ENCODE peak calls at places on chromosome 13, in four cellular contexts. One of them, this sample, is unnamed.

GRCh38 chr13:90792335-90792734 is 555.2 kb upstream of the MIR17HG start:
- DNase-seq in PC-3: peak; percentile 51
- DNase-seq in GM06990: no peak
- DNase-seq in body of pancreas: no peak
- DNase-seq in this sample: peak; percentile 55

GRCh38 chr13:44667950-44668349 is 91.8 kb upstream of the TSC22D1 start:
- DNase-seq in GM06990: peak; percentile 41
- DNase-seq in PC-3: no peak
- DNase-seq in body of pancreas: no peak
- DNase-seq in this sample: no peak

GRCh38 chr13:109764474-109765292 is 21.7 kb downstream of the IRS2 start:
- DNase-seq in PC-3: no peak
- DNase-seq in body of pancreas: no peak
- DNase-seq in GM06990: no peak
- DNase-seq in this sample: peak; percentile 63

GRCh38 chr13:26045123-26045522 is 6.7 kb downstream of the SHISA2 start:
- DNase-seq in PC-3: no peak
- DNase-seq in body of pancreas: no peak
- DNase-seq in GM06990: no peak
- DNase-seq in this sample: no peak

GRCh38 chr13:110015253-110015652 is 228.9 kb upstream of the IRS2 start:
- DNase-seq in body of pancreas: peak; percentile 91
- DNase-seq in GM06990: no peak
- DNase-seq in PC-3: peak; percentile 93
- DNase-seq in this sample: peak; percentile 87

GRCh38 chr13:32001392-32001768 is 30.2 kb upstream of the FRY start:
- DNase-seq in body of pancreas: peak; percentile 79
- DNase-seq in GM06990: peak; percentile 11
- DNase-seq in PC-3: peak; percentile 60
- DNase-seq in this sample: no peak

GRCh38 chr13:96817336-96817941 is 176.8 kb downstream of the OXGR1 start:
- DNase-seq in body of pancreas: no peak
- DNase-seq in GM06990: no peak
- DNase-seq in PC-3: peak; percentile 50
- DNase-seq in this sample: peak; percentile 25

GRCh38 chr13:28636078-28636477 is 22.9 kb upstream of the POMP start:
- DNase-seq in PC-3: no peak
- DNase-seq in body of pancreas: no peak
- DNase-seq in GM06990: no peak
- DNase-seq in this sample: no peak

GRCh38 chr13:40452741-40453665 is 213.4 kb downstream of the FOXO1 start:
- DNase-seq in GM06990: no peak
- DNase-seq in PC-3: peak; percentile 86
- DNase-seq in body of pancreas: no peak
- DNase-seq in this sample: peak; percentile 96

GRCh38 chr13:109785892-109786450 is 412 bp downstream of the IRS2 start:
- DNase-seq in body of pancreas: peak; percentile 14
- DNase-seq in PC-3: no peak
- DNase-seq in GM06990: no peak
- DNase-seq in this sample: no peak

GRCh38 chr13:57857945-57858344 is 226.4 kb downstream of the PCDH17 start:
- DNase-seq in GM06990: no peak
- DNase-seq in PC-3: no peak
- DNase-seq in body of pancreas: no peak
- DNase-seq in this sample: no peak

GRCh38 chr13:40333238-40333637 is 333.2 kb downstream of the FOXO1 start:
- DNase-seq in body of pancreas: no peak
- DNase-seq in PC-3: no peak
- DNase-seq in GM06990: no peak
- DNase-seq in this sample: peak; percentile 94

GRCh38 chr13:32031025-32031814 is at the start of gene FRY:
- DNase-seq in GM06990: peak; percentile 50
- DNase-seq in PC-3: peak; percentile 62
- DNase-seq in body of pancreas: peak; percentile 60
- DNase-seq in this sample: peak; percentile 18

GRCh38 chr13:72686766-72687165 is 40.7 kb downstream of the MZT1 start:
- DNase-seq in body of pancreas: no peak
- DNase-seq in GM06990: no peak
- DNase-seq in PC-3: no peak
- DNase-seq in this sample: no peak

GRCh38 chr13:99151516-99151915 is 49.1 kb upstream of the UBAC2 start:
- DNase-seq in PC-3: peak; percentile 88
- DNase-seq in body of pancreas: no peak
- DNase-seq in GM06990: peak; percentile 38
- DNase-seq in this sample: peak; percentile 98

GRCh38 chr13:22454586-22454985 is 726.2 kb upstream of the SGCG start:
- DNase-seq in body of pancreas: no peak
- DNase-seq in PC-3: no peak
- DNase-seq in GM06990: no peak
- DNase-seq in this sample: no peak

GRCh38 chr13:33761744-33762143 is 56.2 kb upstream of the RFC3 start:
- DNase-seq in PC-3: peak; percentile 41
- DNase-seq in body of pancreas: peak; percentile 35
- DNase-seq in GM06990: no peak
- DNase-seq in this sample: peak; percentile 6

GRCh38 chr13:30892966-30893365 is 13.1 kb upstream of the MEDAG start:
- DNase-seq in GM06990: no peak
- DNase-seq in PC-3: peak; percentile 38
- DNase-seq in body of pancreas: peak; percentile 35
- DNase-seq in this sample: no peak

GRCh38 chr13:83024226-83024625 is 858.0 kb downstream of the SLITRK1 start:
- DNase-seq in GM06990: no peak
- DNase-seq in PC-3: no peak
- DNase-seq in body of pancreas: no peak
- DNase-seq in this sample: no peak

GRCh38 chr13:63607153-63607552 is 2191.5 kb upstream of the PCDH20 start:
- DNase-seq in body of pancreas: no peak
- DNase-seq in GM06990: no peak
- DNase-seq in PC-3: no peak
- DNase-seq in this sample: no peak

GRCh38 chr13:111337206-111337605 is 16.8 kb downstream of the TEX29 start:
- DNase-seq in body of pancreas: no peak
- DNase-seq in GM06990: no peak
- DNase-seq in PC-3: peak; percentile 41
- DNase-seq in this sample: peak; percentile 69

GRCh38 chr13:34294483-34295129 is 476.7 kb downstream of the RFC3 start:
- DNase-seq in body of pancreas: no peak
- DNase-seq in GM06990: no peak
- DNase-seq in PC-3: no peak
- DNase-seq in this sample: peak; percentile 18

GRCh38 chr13:99417821-99418662 is 83.2 kb upstream of the TM9SF2 start:
- DNase-seq in GM06990: no peak
- DNase-seq in body of pancreas: no peak
- DNase-seq in PC-3: no peak
- DNase-seq in this sample: no peak

GRCh38 chr13:105961438-105961837 is 574.0 kb downstream of the EFNB2 start:
- DNase-seq in body of pancreas: no peak
- DNase-seq in GM06990: no peak
- DNase-seq in PC-3: no peak
- DNase-seq in this sample: no peak

GRCh38 chr13:44207476-44207875 is 166.1 kb upstream of the SERP2 start:
- DNase-seq in body of pancreas: no peak
- DNase-seq in PC-3: peak; percentile 85
- DNase-seq in GM06990: no peak
- DNase-seq in this sample: peak; percentile 68

GRCh38 chr13:60260440-60260839 is 96.7 kb upstream of the DIAPH3 start:
- DNase-seq in body of pancreas: no peak
- DNase-seq in PC-3: no peak
- DNase-seq in GM06990: no peak
- DNase-seq in this sample: no peak

GRCh38 chr13:31072041-31072440 is 89.7 kb downstream of the HSPH1 start:
- DNase-seq in GM06990: no peak
- DNase-seq in PC-3: no peak
- DNase-seq in body of pancreas: no peak
- DNase-seq in this sample: no peak

GRCh38 chr13:31807090-31807541 is 67.8 kb downstream of the RXFP2 start:
- DNase-seq in GM06990: no peak
- DNase-seq in PC-3: no peak
- DNase-seq in body of pancreas: no peak
- DNase-seq in this sample: peak; percentile 36

GRCh38 chr13:40682449-40683240 is 16.2 kb upstream of the FOXO1 start:
- DNase-seq in PC-3: peak; percentile 64
- DNase-seq in GM06990: no peak
- DNase-seq in body of pancreas: no peak
- DNase-seq in this sample: peak; percentile 49

GRCh38 chr13:97324115-97324514 is 102.0 kb downstream of the MBNL2 start:
- DNase-seq in PC-3: no peak
- DNase-seq in body of pancreas: no peak
- DNase-seq in GM06990: no peak
- DNase-seq in this sample: no peak

GRCh38 chr13:109836629-109837607 is 50.5 kb upstream of the IRS2 start:
- DNase-seq in PC-3: no peak
- DNase-seq in GM06990: no peak
- DNase-seq in body of pancreas: peak; percentile 76
- DNase-seq in this sample: no peak

GRCh38 chr13:24630851-24631341 is 49.3 kb upstream of the ATP12A start:
- DNase-seq in body of pancreas: no peak
- DNase-seq in PC-3: peak; percentile 28
- DNase-seq in GM06990: no peak
- DNase-seq in this sample: peak; percentile 88

GRCh38 chr13:71626396-71626795 is 240.6 kb downstream of the DACH1 start:
- DNase-seq in GM06990: no peak
- DNase-seq in body of pancreas: no peak
- DNase-seq in PC-3: no peak
- DNase-seq in this sample: no peak

GRCh38 chr13:75934889-75935288 is 298.8 kb downstream of the LMO7 start:
- DNase-seq in PC-3: peak; percentile 80
- DNase-seq in GM06990: no peak
- DNase-seq in body of pancreas: no peak
- DNase-seq in this sample: peak; percentile 73

GRCh38 chr13:79403113-79403512 is 2.9 kb downstream of the RBM26 start:
- DNase-seq in GM06990: no peak
- DNase-seq in body of pancreas: no peak
- DNase-seq in PC-3: no peak
- DNase-seq in this sample: no peak

GRCh38 chr13:59641758-59642157 is 522.0 kb downstream of the DIAPH3 start:
- DNase-seq in PC-3: no peak
- DNase-seq in GM06990: no peak
- DNase-seq in body of pancreas: no peak
- DNase-seq in this sample: no peak

GRCh38 chr13:66117573-66117972 is 1112.6 kb downstream of the PCDH9 start:
- DNase-seq in PC-3: no peak
- DNase-seq in GM06990: no peak
- DNase-seq in body of pancreas: no peak
- DNase-seq in this sample: no peak
- H3K4me3 ChIP-seq in PC-3: no peak overlapping the region
- H3K4me3 ChIP-seq in GM06990: no peak overlapping the region
- H3K4me3 ChIP-seq in body of pancreas: no peak overlapping the region
- H3K4me3 ChIP-seq in this sample: no peak overlapping the region

DNA sequence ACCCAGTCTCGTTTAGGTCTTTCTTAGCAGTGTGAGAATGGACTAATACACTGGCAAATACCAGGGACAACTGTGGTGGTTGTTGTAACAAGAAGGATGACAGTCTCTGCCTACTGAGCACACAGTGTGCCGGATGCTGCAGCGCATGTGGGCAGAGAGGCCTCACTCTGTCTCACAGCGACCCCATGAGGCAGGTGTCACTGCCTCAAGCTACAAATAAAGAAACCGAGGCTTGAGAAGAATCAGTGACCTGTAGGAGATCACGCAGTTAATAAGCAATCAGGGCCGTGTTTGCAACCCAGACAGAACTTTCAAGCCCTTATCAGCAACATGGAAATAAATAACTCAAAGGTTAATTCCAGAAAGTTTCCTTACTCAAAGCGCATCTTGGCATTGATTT is 40.5 kb upstream of the GAS6 start:
- DNase-seq in PC-3: peak; percentile 37
- DNase-seq in GM06990: no peak
- DNase-seq in body of pancreas: peak; percentile 47
- DNase-seq in this sample: peak; percentile 38
- TF ChIP-seq CTCF in PC-3: peak; percentile 54
- TF ChIP-seq CTCF in GM06990: peak; percentile 59
- TF ChIP-seq CTCF in body of pancreas: peak; percentile 18
- TF ChIP-seq CTCF in this sample: peak; percentile 58

GRCh38 chr13:42466609-42467008 is 107.3 kb upstream of the TNFSF11 start:
- DNase-seq in PC-3: no peak
- DNase-seq in body of pancreas: no peak
- DNase-seq in GM06990: peak; percentile 43
- DNase-seq in this sample: no peak
- H3K4me3 ChIP-seq in PC-3: no peak overlapping the region
- H3K4me3 ChIP-seq in body of pancreas: no peak overlapping the region
- H3K4me3 ChIP-seq in GM06990: no peak overlapping the region
- H3K4me3 ChIP-seq in this sample: no peak overlapping the region

GRCh38 chr13:86689901-86690300 is 890.7 kb upstream of the SLITRK6 start:
- DNase-seq in PC-3: no peak
- DNase-seq in body of pancreas: no peak
- DNase-seq in GM06990: no peak
- DNase-seq in this sample: no peak

DNA sequence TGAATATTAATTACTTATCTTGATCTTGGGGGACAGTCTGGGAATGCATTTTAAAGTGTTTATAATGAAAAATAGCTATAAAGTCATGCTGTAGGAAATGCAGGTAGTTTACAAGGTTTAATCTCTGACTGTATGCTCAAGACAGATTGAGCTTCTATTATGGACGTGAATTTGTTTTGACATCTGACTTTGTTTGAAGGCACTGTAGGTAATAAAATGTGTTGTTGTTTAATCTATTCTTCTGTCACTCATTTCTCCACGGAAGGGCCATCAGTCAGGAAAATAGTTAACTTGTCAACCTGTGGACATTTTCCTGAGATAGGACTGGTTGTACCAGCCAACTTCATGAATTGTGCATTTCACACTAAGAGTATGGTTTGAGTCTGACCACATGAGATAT is 893.1 kb upstream of the SLITRK6 start:
- DNase-seq in PC-3: no peak
- DNase-seq in GM06990: no peak
- DNase-seq in body of pancreas: no peak
- DNase-seq in this sample: no peak
- TF ChIP-seq CTCF in PC-3: no peak
- TF ChIP-seq CTCF in GM06990: no peak
- TF ChIP-seq CTCF in body of pancreas: no peak
- TF ChIP-seq CTCF in this sample: no peak

GRCh38 chr13:48655291-48655690 is 1.6 kb downstream of the CYSLTR2 start:
- DNase-seq in PC-3: no peak
- DNase-seq in body of pancreas: no peak
- DNase-seq in GM06990: no peak
- DNase-seq in this sample: no peak
- H3K4me3 ChIP-seq in PC-3: no peak overlapping the region
- H3K4me3 ChIP-seq in body of pancreas: no peak overlapping the region
- H3K4me3 ChIP-seq in GM06990: no peak overlapping the region
- H3K4me3 ChIP-seq in this sample: no peak overlapping the region

DNA sequence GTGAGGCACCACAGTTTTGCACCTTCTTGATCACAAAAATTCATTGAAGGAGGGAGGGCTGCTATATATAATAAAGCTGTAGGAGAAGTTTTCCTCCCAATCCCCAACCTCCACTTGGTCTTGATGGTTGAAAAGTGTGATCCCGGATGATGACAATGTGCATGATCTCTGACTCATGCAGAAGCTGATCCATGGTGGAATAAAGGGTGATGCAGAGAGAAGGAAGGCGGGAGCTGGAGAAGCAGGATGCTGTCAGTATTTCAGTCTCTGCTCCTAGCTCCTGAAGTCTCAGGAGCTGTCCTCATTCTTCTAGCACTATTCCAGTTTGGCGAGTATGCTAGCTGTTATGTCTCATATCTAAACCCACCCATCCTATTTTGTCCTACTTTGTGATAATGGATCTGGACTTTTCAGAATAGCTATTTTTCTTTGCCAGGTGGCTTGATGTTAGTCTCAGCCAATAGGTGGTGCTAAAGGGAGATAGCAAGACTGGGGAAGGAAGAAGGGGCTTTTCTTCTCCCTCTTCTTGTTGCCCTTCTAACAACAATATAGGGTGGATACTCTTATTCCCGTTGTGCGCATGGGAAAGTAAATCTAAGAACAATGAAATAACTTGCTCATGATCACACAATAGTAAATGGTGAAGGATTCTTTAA is 65.6 kb upstream of the HTR2A start:
- DNase-seq in body of pancreas: no peak
- DNase-seq in GM06990: no peak
- DNase-seq in PC-3: peak; percentile 48
- DNase-seq in this sample: peak; percentile 48
- TF ChIP-seq CTCF in body of pancreas: no peak
- TF ChIP-seq CTCF in GM06990: peak; percentile 65
- TF ChIP-seq CTCF in PC-3: peak; percentile 63
- TF ChIP-seq CTCF in this sample: peak; percentile 18